ENCODE peak calls at places on chromosomes 5 and 9, in ten cellular contexts. N is Panc1, E is body of pancreas, M is AG04450, Z is fibroblast of mammary gland, B is fibroblast of pulmonary artery, Q is mesothelial cell of epicardium, D is AG09319, S is BJ, T is astrocyte of the spinal cord. J is an unnamed sample.

GRCh38 chr5:17081142-17081541 is 136.3 kb upstream of the BASP1 start:
- DNase-seq in N (no peak), E (no peak), M (no peak), Z (peak; percentile 34), B (no peak), Q (no peak), D (peak; percentile 49), S (peak; percentile 76), T (no peak), J (no peak)

GRCh38 chr5:111948517-111948916 is 191.5 kb upstream of the NREP start:
- DNase-seq in N (no peak), E (no peak), M (peak; percentile 86), Z (peak; percentile 99), B (peak; percentile 94), Q (no peak), D (peak; percentile 86), S (peak; percentile 97), T (peak; percentile 95), J (no peak)

GRCh38 chr5:180804129-180804601 is 1.6 kb upstream of the MGAT1 start:
- DNase-seq in N (no peak), E (no peak), M (no peak), Z (no peak), B (no peak), Q (no peak), D (no peak), S (no peak), T (no peak), J (no peak)

GRCh38 chr5:45695011-45695667 is 1.0 kb downstream of the HCN1 start:
- DNase-seq in N (no peak), E (no peak), M (no peak), Z (no peak), B (no peak), Q (no peak), D (no peak), S (no peak), T (no peak), J (peak; percentile 10)

GRCh38 chr9:72203205-72203803 is 54.1 kb downstream of the GDA start:
- DNase-seq in N (peak; percentile 18), E (peak; percentile 49), M (no peak), Z (peak; percentile 36), B (peak; percentile 41), Q (no peak), D (no peak), S (no peak), T (peak; percentile 10), J (no peak)

GRCh38 chr5:158553946-158554336 is 545.8 kb downstream of the EBF1 start:
- DNase-seq in N (no peak), E (no peak), M (no peak), Z (peak; percentile 25), B (no peak), Q (no peak), D (no peak), S (no peak), T (no peak), J (no peak)

GRCh38 chr9:32294051-32294600 is 90.3 kb upstream of the ACO1 start:
- DNase-seq in N (no peak), E (no peak), M (no peak), Z (no peak), B (no peak), Q (no peak), D (no peak), S (no peak), T (no peak), J (no peak)

GRCh38 chr5:34919077-34919476 is 3.6 kb downstream of the BRIX1 start:
- DNase-seq in N (no peak), E (no peak), M (no peak), Z (no peak), B (no peak), Q (no peak), D (no peak), S (no peak), T (no peak), J (no peak)

GRCh38 chr9:69805962-69806633 is 14.5 kb upstream of the CFAP95 start:
- DNase-seq in N (no peak), E (peak; percentile 43), M (no peak), Z (no peak), B (no peak), Q (no peak), D (no peak), S (no peak), T (no peak), J (no peak)

GRCh38 chr5:179407191-179408175 is 62.2 kb upstream of the ADAMTS2 start:
- DNase-seq in N (no peak), E (peak; percentile 11), M (no peak), Z (peak; percentile 19), B (peak; percentile 16), Q (peak; percentile 32), D (no peak), S (no peak), T (no peak), J (no peak)

GRCh38 chr9:137286980-137287383 is 9.5 kb downstream of the TOR4A start:
- DNase-seq in N (no peak), E (peak; percentile 87), M (no peak), Z (peak; percentile 71), B (peak; percentile 77), Q (no peak), D (no peak), S (no peak), T (peak; percentile 58), J (no peak)

GRCh38 chr9:114047717-114048116 is 30.4 kb downstream of the AMBP start:
- DNase-seq in N (no peak), E (peak; percentile 33), M (no peak), Z (no peak), B (peak; percentile 18), Q (no peak), D (no peak), S (no peak), T (no peak), J (no peak)

GRCh38 chr5:12876541-12877298 is 972.5 kb upstream of the CTNND2 start:
- DNase-seq in N (no peak), E (no peak), M (no peak), Z (no peak), B (no peak), Q (no peak), D (no peak), S (no peak), T (no peak), J (no peak)

GRCh38 chr5:1523793-1524480 is at the start of gene LPCAT1:
- DNase-seq in N (no peak), E (peak; percentile 79), M (no peak), Z (peak; percentile 58), B (peak; percentile 72), Q (peak; percentile 89), D (no peak), S (no peak), T (peak; percentile 61), J (peak; percentile 67)
- TF ChIP-seq CTCF in N (no peak), E (peak; percentile 43), M (no peak), Z (no peak), B (no peak), Q (no peak), D (no peak), S (no peak), T (peak; percentile 5), J (peak; percentile 28)

DNA sequence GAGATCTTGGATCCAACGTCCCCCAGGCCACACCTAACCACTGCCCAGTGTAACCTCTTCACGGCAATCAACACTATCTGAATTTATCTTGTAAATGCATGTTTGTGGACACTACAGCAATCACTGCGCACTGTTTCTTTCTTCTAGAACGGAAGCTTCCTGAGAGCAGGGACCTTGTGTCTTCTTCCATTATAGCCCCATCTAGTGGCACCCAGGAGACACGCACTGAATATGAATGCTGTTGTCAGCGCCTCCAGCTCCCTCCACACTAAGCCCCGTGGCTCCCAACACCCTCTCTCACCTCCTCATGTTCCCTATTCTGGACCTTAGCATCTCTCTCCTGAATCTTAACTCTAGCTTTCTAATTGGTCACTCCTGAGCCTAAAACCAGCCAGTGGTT is 72.7 kb downstream of the SMIM23 start:
- DNase-seq in N (no peak), E (no peak), M (no peak), Z (no peak), B (peak; percentile 27), Q (no peak), D (no peak), S (no peak), T (no peak), J (no peak)
- TF ChIP-seq CTCF in N (peak; percentile 81), E (no peak), M (peak; percentile 27), Z (peak; percentile 43), B (peak; percentile 46), Q (peak; percentile 23), D (peak; percentile 37), S (peak; percentile 49), T (peak; percentile 44), J (peak; percentile 55)

DNA sequence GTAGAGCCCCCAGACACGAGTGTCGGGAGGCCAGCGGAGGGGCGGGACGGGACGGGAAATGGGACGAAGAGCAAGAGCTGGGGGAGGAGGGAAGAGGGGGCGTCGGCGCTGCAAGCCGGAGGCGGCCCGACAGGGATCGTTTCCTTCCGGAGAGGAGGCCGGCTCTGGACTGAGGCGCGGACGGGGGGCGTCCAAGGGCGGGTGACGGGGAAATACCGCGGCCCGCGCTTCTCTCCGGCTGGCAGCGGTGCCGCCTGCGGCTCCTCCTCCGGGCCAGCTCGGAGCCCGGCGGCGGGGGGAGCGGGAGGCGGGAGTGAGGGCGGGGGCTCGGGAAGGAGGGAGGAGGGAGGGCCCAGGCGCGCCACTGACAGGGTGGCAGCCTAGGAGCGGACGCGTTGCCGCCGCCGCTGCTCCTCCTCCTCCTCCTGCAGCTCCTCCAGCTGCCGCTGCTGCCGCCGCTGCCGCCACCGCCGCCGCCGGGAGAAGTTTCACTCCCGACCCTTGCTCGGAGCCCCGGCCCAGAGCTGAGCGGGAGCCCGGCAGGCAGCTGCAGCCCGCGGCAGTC is at the start of gene CHSY3:
- DNase-seq in N (no peak), E (peak; percentile 89), M (peak; percentile 11), Z (peak; percentile 72), B (peak; percentile 83), Q (peak; percentile 70), D (peak; percentile 59), S (no peak), T (peak; percentile 86), J (peak; percentile 66)
- TF ChIP-seq CTCF in N (no peak), E (peak; percentile 47), M (no peak), Z (no peak), B (no peak), Q (peak; percentile 13), D (no peak), S (no peak), T (no peak), J (no peak)

GRCh38 chr5:159886312-159886711 is 30.0 kb upstream of the ADRA1B start:
- DNase-seq in N (no peak), E (no peak), M (no peak), Z (peak; percentile 45), B (no peak), Q (no peak), D (no peak), S (no peak), T (no peak), J (no peak)

GRCh38 chr5:159891371-159891770 is 24.9 kb upstream of the ADRA1B start:
- DNase-seq in N (no peak), E (no peak), M (no peak), Z (no peak), B (no peak), Q (no peak), D (no peak), S (no peak), T (no peak), J (no peak)

GRCh38 chr5:159887050-159887449 is 29.2 kb upstream of the ADRA1B start:
- DNase-seq in N (no peak), E (no peak), M (no peak), Z (no peak), B (no peak), Q (no peak), D (no peak), S (no peak), T (no peak), J (no peak)

GRCh38 chr5:159893020-159893695 is 23.1 kb upstream of the ADRA1B start:
- DNase-seq in N (no peak), E (no peak), M (no peak), Z (no peak), B (no peak), Q (no peak), D (no peak), S (no peak), T (no peak), J (no peak)

GRCh38 chr5:159890141-159890540 is 26.1 kb upstream of the ADRA1B start:
- DNase-seq in N (no peak), E (no peak), M (no peak), Z (no peak), B (no peak), Q (no peak), D (no peak), S (no peak), T (no peak), J (no peak)
- TF ChIP-seq CTCF in N (no peak), E (no peak), M (no peak), Z (no peak), B (no peak), Q (no peak), D (no peak), S (no peak), T (no peak), J (no peak)

J was measured in progenitor cell of endocrine pancreas.